ENCODE peak calls at places on chromosome 19, in eight cellular contexts. Q is neural progenitor cell, F is GM10248, U is hepatocyte, Z is H1, M is HFF-Myc, E is neural crest cell, B is astrocyte. I is an unnamed sample.
A peak's percentile ranks its signal among the peaks of the same experiment; 100 is the strongest.

GRCh38 chr19:15379996-15380647 is 535 bp upstream of the AKAP8 start:
- DNase-seq in F (peak; percentile 61), U (peak; percentile 75), Q (no peak), B (peak; percentile 22), E (peak; percentile 48), M (no peak), Z (peak; percentile 68), I (no peak)

GRCh38 chr19:50199254-50199545 is 4.2 kb upstream of the MYH14 start:
- DNase-seq in F (no peak), E (no peak), B (no peak), U (no peak), M (no peak), Z (no peak), Q (no peak), I (no peak)

GRCh38 chr19:5804516-5805464 is at the start of gene NRTN:
- DNase-seq in U (peak; percentile 75), Z (no peak), E (no peak), Q (peak; percentile 84), B (no peak), F (peak; percentile 80), M (no peak), I (no peak)

GRCh38 chr19:29939628-29940027 is 2.4 kb upstream of the URI1 start:
- DNase-seq in Q (no peak), E (no peak), B (no peak), F (no peak), M (no peak), Z (no peak), U (no peak), I (no peak)

GRCh38 chr19:10286803-10287737 is at the start of gene ICAM4:
- DNase-seq in Z (no peak), Q (peak; percentile 78), F (peak; percentile 59), E (no peak), M (no peak), B (no peak), U (peak; percentile 67), I (no peak)

GRCh38 chr19:38655148-38655824 is 7.8 kb downstream of the ACTN4 start:
- DNase-seq in E (no peak), M (no peak), B (peak; percentile 55), F (peak; percentile 48), Q (no peak), U (no peak), Z (no peak), I (no peak)

GRCh38 chr19:16268676-16269319 is 55.8 kb upstream of the KLF2 start:
- DNase-seq in B (no peak), U (no peak), Z (no peak), F (no peak), M (no peak), E (no peak), Q (no peak), I (no peak)

GRCh38 chr19:43768273-43769050 is 12.3 kb downstream of the KCNN4 start:
- DNase-seq in F (no peak), M (no peak), B (no peak), E (no peak), U (peak; percentile 55), Q (no peak), Z (no peak), I (no peak)

GRCh38 chr19:35015576-35016351 is 14.5 kb upstream of the SCN1B start:
- DNase-seq in Q (no peak), U (no peak), E (no peak), F (no peak), Z (no peak), B (peak; percentile 54), M (no peak), I (no peak)

GRCh38 chr19:7722231-7722651 is 9.7 kb downstream of the CLEC4G start:
- DNase-seq in M (no peak), U (no peak), Z (no peak), E (no peak), B (no peak), F (no peak), Q (peak; percentile 18), I (no peak)

GRCh38 chr19:18086590-18087138 is at the start of gene IL12RB1:
- DNase-seq in F (peak; percentile 66), M (no peak), U (no peak), Z (no peak), E (no peak), B (no peak), Q (no peak), I (no peak)

GRCh38 chr19:8832132-8833021 is at the start of the genes MBD3L1 and ZNF558:
- DNase-seq in E (peak; percentile 95), U (peak; percentile 98), B (peak; percentile 95), F (peak; percentile 93), Z (peak; percentile 86), M (peak; percentile 71), Q (peak; percentile 97), I (peak; percentile 92)
- TF ChIP-seq CTCF in E (no peak), U (peak; percentile 30), B (no peak), F (peak; percentile 51), Z (no peak), M (peak; percentile 3), Q (no peak), I (no peak)

DNA sequence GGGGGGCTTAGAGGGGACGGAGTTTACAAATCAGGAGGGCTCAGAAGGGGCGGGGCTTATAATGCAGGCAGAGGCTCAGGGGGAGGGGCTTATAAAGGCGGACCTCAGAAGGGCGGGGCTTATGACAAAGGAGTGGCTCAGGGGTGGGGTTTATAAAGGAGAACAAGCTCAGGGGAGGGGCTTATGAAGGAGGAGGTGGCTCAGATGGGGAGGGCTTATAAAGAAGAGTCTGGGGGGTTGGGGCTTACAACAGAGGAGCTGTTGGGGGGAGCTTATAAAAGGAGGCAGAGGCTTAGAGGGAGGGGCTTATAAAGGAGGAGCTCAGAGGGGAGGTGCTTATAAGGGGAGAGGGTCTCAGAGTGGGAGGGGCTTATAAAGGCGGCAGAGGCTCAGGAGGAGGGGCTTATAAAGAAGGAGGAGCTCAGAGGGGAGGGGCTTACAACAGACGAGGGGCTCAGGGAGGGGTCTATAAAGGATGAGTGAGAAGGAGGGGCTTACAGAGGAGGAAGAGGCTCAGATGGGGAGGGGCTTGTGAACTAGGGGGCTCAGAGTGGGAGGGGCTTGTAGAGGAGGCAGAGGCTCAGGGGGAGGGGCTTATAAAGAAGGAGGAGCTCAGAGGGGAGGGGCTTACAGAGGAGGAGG is 1.0 kb downstream of the SMIM24 start:
- DNase-seq in U (peak; percentile 62), E (no peak), F (peak; percentile 69), Z (no peak), Q (peak; percentile 66), M (no peak), B (no peak), I (no peak)
- TF ChIP-seq CTCF in U (no peak), E (no peak), F (no peak), Z (no peak), Q (no peak), M (no peak), B (no peak), I (no peak)

DNA sequence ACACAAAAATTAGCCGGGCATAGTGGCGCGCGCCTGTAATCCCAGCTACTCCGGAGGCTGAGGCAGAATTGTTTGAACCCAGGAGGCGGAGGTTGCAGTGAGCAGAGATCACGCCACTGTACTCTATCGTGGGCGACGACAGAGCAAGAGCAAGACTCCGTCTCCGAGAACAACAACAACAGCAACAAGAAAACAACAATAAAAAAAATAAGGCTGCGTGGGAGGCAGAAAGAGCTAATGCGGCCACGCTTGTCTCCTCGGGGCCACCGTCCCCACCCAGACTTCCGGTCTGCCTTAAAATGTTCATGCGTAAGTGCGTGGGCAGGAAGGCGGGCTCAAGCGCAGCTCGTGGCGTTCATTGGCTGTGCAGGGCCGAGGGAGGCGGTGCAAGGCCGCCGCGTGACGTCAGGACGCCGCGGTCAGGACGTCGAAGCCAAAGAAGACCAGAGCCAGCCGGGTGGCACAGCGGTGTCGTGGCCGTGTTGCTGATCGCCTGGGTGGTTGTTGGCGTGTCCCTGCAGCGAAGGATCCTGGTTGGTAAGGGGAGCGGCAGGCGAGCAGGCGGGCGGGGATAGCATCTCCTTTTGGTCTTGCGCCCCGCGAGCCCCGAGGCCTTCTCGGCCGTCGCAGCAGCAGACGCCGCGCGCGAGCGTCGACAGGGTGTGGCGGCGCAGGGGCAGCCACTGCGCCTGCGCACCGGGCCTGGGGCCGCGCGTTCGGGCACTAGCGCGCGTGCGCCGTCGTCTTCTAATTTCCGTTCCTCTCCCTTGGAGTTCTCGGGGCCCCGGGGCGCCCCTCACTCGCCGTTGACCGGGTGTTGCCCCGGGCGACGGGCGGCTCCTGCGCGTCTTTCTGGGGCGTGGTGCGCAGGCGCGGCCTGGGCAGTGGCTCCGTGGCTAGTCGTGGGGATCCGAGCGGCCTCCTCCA is at the start of gene LENG8:
- DNase-seq in B (peak; percentile 97), U (peak; percentile 99), E (peak; percentile 92), F (peak; percentile 97), Z (no peak), Q (peak; percentile 96), M (peak; percentile 94), I (peak; percentile 90)
- TF ChIP-seq CTCF in B (no peak), U (no peak), E (no peak), F (no peak), Z (no peak), Q (no peak), M (no peak), I (no peak)

DNA sequence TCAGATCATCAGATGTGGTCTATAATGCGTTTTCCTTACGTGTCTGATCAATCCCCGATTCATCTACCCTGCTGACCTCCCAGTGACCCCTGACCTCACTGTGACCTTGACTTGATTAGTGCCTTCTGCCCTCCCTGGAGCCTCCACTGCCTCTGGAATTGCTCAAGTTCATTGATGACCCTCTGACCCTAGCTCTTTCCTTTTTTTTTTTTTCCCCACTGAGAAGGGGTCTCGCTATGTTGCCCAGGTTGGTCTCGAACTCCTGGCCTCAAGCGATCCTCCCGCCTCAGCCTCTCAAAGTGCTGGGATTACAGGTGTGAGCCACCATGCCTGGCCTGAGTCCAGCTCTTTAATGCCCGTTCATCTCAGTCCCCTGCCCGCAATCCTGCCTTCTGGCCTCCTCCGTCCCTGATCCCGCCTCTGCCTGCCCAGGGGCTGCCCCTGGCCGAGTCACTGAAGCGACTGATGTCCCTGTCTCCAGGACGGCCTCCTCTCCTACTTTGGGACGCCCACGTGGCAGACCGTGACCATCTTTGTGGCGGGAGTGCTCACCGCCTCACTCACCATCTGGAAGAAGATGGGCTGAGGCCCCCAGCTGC is 4.0 kb upstream of the FTL start:
- DNase-seq in E (no peak), Z (no peak), F (no peak), U (no peak), M (no peak), Q (no peak), B (no peak), I (no peak)
- TF ChIP-seq CTCF in E (no peak), Z (no peak), F (no peak), U (no peak), M (no peak), Q (no peak), B (no peak), I (no peak)

I was measured in omental fat pad.